ENCODE peak calls at places on chromosomes 2 and 18, in four cellular contexts. K, Q, A and L are unnamed samples.

GRCh38 chr2:119808516-119809147 is 48.9 kb downstream of the PTPN4 start:
- DNase-seq in K (no peak), Q (no peak), A (no peak), L (no peak)

GRCh38 chr2:129709956-129710598 is 269.4 kb upstream of the RAB6C start:
- DNase-seq in K (no peak), Q (no peak), A (no peak), L (peak; percentile 13)

GRCh38 chr2:241194811-241195210 is 6.3 kb downstream of the ANO7 start:
- DNase-seq in K (no peak), Q (peak; percentile 7), A (no peak), L (no peak)

GRCh38 chr18:9334351-9335254 is at the start of gene TWSG1:
- DNase-seq in K (peak; percentile 87), Q (peak; percentile 97), A (peak; percentile 89), L (peak; percentile 98)

GRCh38 chr2:160842286-160842685 is 317.9 kb upstream of the TANK start:
- DNase-seq in K (no peak), Q (no peak), A (no peak), L (no peak)

GRCh38 chr2:45285311-45285710 is 276.1 kb upstream of the SIX2 start:
- DNase-seq in K (no peak), Q (no peak), A (no peak), L (no peak)

GRCh38 chr2:106841886-106842645 is 43.9 kb downstream of the ST6GAL2 start:
- DNase-seq in K (no peak), Q (no peak), A (no peak), L (no peak)

GRCh38 chr2:113124984-113125855 is 2.2 kb upstream of the IL1RN start:
- DNase-seq in K (no peak), Q (no peak), A (no peak), L (no peak)

GRCh38 chr18:79523221-79523737 is 127.5 kb downstream of the NFATC1 start:
- DNase-seq in K (no peak), Q (no peak), A (no peak), L (no peak)

GRCh38 chr2:181517685-181518301 is 60.6 kb downstream of the ITGA4 start:
- DNase-seq in K (no peak), Q (no peak), A (no peak), L (no peak)